ENCODE peak calls at places on chromosome 1, in nine cellular contexts. P is brain microvascular endothelial cell; I is T-cell; S is effector CD4-positive, alpha-beta T cell; M is tibial artery; B is PC-3; L is naive thymus-derived CD4-positive, alpha-beta T cell; V is iris pigment epithelial cell; C is activated CD4-positive, alpha-beta T cell treated with anti-CD3 and anti-CD28 coated beads for 1 hour. J is an unnamed sample.

GRCh38 chr1:113648478-113648877 is 110.8 kb downstream of the PHTF1 start:
- DNase-seq in V (no peak), I (no peak), L (no peak), S (no peak), M (no peak), C (no peak), P (no peak), B (no peak), J (no peak)

GRCh38 chr1:1479547-1480483 is 8.2 kb downstream of the ATAD3B start:
- DNase-seq in L (no peak), V (no peak), I (no peak), S (no peak), P (no peak), C (no peak), M (no peak), B (no peak), J (no peak)

GRCh38 chr1:86706018-86706417 is 1.6 kb downstream of the SH3GLB1 start:
- DNase-seq in B (peak; percentile 27), I (no peak), V (peak; percentile 16), P (no peak), L (no peak), S (no peak), M (no peak), C (no peak), J (no peak)

GRCh38 chr1:18314399-18314798 is 166.3 kb upstream of the KLHDC7A start:
- DNase-seq in I (no peak), C (no peak), S (no peak), V (no peak), P (no peak), B (no peak), L (no peak), M (no peak), J (no peak)

GRCh38 chr1:156498447-156499193 is 2.0 kb downstream of the MEF2D start:
- DNase-seq in V (no peak), L (no peak), I (no peak), M (peak; percentile 85), C (no peak), P (no peak), B (peak; percentile 41), S (no peak), J (no peak)

GRCh38 chr1:247079141-247079874 is 697 bp upstream of the ZNF670 start:
- DNase-seq in L (peak; percentile 9), V (no peak), B (no peak), C (no peak), I (no peak), P (no peak), M (no peak), S (no peak), J (no peak)

GRCh38 chr1:227947425-227947677 is 381 bp downstream of the WNT9A start:
- DNase-seq in S (no peak), L (no peak), C (no peak), I (no peak), P (no peak), M (peak; percentile 56), B (no peak), V (no peak), J (peak; percentile 26)

GRCh38 chr1:245939756-245940345 is 567.2 kb downstream of the SMYD3 start:
- DNase-seq in C (no peak), S (no peak), B (no peak), M (no peak), V (no peak), P (no peak), L (no peak), I (no peak), J (no peak)

GRCh38 chr1:81876901-81877750 is 76.4 kb downstream of the ADGRL2 start:
- DNase-seq in P (peak; percentile 33), L (no peak), C (no peak), S (no peak), M (no peak), V (peak; percentile 67), I (no peak), B (no peak), J (peak; percentile 37)

GRCh38 chr1:55071477-55071876 is 32.1 kb downstream of the PCSK9 start:
- DNase-seq in V (peak; percentile 79), I (no peak), P (peak; percentile 67), M (no peak), L (no peak), S (no peak), C (no peak), B (peak; percentile 74), J (peak; percentile 49)

GRCh38 chr1:166836733-166837132 is 2.5 kb upstream of the POGK start:
- DNase-seq in S (no peak), P (no peak), C (no peak), L (no peak), V (peak; percentile 15), B (peak; percentile 26), I (no peak), M (no peak), J (no peak)

GRCh38 chr1:229410692-229411433 is 23.0 kb downstream of the ACTA1 start:
- DNase-seq in B (peak; percentile 72), V (peak; percentile 27), P (peak; percentile 16), I (no peak), S (no peak), M (peak; percentile 89), C (no peak), L (no peak), J (peak; percentile 71)

GRCh38 chr1:11923827-11924113 is 2.5 kb downstream of the KIAA2013 start:
- DNase-seq in I (no peak), M (no peak), L (no peak), C (no peak), B (no peak), S (no peak), V (no peak), P (no peak), J (no peak)

GRCh38 chr1:94022471-94023189 is 98.3 kb downstream of the ABCA4 start:
- DNase-seq in I (no peak), C (no peak), P (peak; percentile 96), V (peak; percentile 94), M (no peak), B (peak; percentile 60), S (no peak), L (no peak), J (no peak)

GRCh38 chr1:44012411-44012810 is 18.9 kb downstream of the SLC6A9 start:
- DNase-seq in M (no peak), V (no peak), B (peak; percentile 58), C (no peak), L (no peak), P (no peak), I (no peak), S (no peak), J (no peak)

GRCh38 chr1:147337040-147337439 is 94.6 kb downstream of the CHD1L start:
- DNase-seq in I (no peak), C (no peak), B (no peak), M (no peak), S (no peak), L (no peak), V (no peak), P (no peak), J (no peak)

GRCh38 chr1:93525431-93525830 is 77.5 kb downstream of the FNBP1L start:
- DNase-seq in L (no peak), M (no peak), P (no peak), S (no peak), B (no peak), C (no peak), V (no peak), I (no peak), J (no peak)

GRCh38 chr1:8460132-8460544 is 142.2 kb downstream of the SLC45A1 start:
- DNase-seq in M (no peak), B (no peak), I (no peak), L (no peak), C (no peak), P (no peak), S (no peak), V (peak; percentile 40), J (no peak)

GRCh38 chr1:201535778-201536245 is 3.1 kb upstream of the NAV1 start:
- DNase-seq in P (no peak), C (no peak), I (no peak), M (peak; percentile 82), S (no peak), B (no peak), L (no peak), V (no peak), J (no peak)

GRCh38 chr1:46815133-46815532 is 16.3 kb downstream of the CYP4B1 start:
- DNase-seq in S (no peak), M (no peak), C (no peak), P (no peak), I (no peak), B (no peak), L (no peak), V (no peak), J (no peak)

GRCh38 chr1:15426492-15427279 is 11.6 kb upstream of the CTRC start:
- DNase-seq in M (no peak), P (no peak), C (no peak), V (peak; percentile 63), I (no peak), S (no peak), B (peak; percentile 51), L (no peak), J (no peak)

GRCh38 chr1:182644863-182645262 is 39.5 kb downstream of the RGS8 start:
- DNase-seq in V (no peak), L (no peak), B (no peak), S (no peak), C (no peak), M (no peak), I (no peak), P (no peak), J (no peak)

GRCh38 chr1:205971082-205971481 is 27.8 kb upstream of the SLC26A9 start:
- DNase-seq in C (no peak), V (no peak), B (no peak), S (no peak), L (no peak), P (no peak), M (no peak), I (no peak), J (no peak)

GRCh38 chr1:244154882-244155531 is 103.9 kb downstream of the ZBTB18 start:
- DNase-seq in C (no peak), I (no peak), P (no peak), S (no peak), V (no peak), B (no peak), M (no peak), L (no peak), J (no peak)

GRCh38 chr1:23759277-23759676 is 16.0 kb downstream of the ELOA start:
- DNase-seq in I (no peak), P (no peak), S (no peak), L (no peak), B (no peak), V (peak; percentile 49), C (no peak), M (no peak), J (no peak)

GRCh38 chr1:38953433-38953860 is 11.8 kb upstream of the RHBDL2 start:
- DNase-seq in M (no peak), I (no peak), S (no peak), V (peak; percentile 11), L (no peak), P (no peak), C (no peak), B (peak; percentile 44), J (no peak)

GRCh38 chr1:47024138-47024856 is 828 bp downstream of the CYP4X1 start:
- DNase-seq in I (no peak), P (no peak), C (no peak), L (no peak), V (no peak), B (no peak), S (no peak), M (no peak), J (no peak)

GRCh38 chr1:205543351-205544305 is 39.2 kb downstream of the CDK18 start:
- DNase-seq in P (peak; percentile 76), B (peak; percentile 99), C (no peak), I (no peak), M (peak; percentile 89), V (peak; percentile 68), S (no peak), L (peak; percentile 10), J (peak; percentile 83)

GRCh38 chr1:154808909-154809262 is 61.2 kb downstream of the KCNN3 start:
- DNase-seq in M (no peak), S (no peak), V (peak; percentile 6), L (no peak), P (no peak), B (no peak), I (no peak), C (no peak), J (no peak)

GRCh38 chr1:23524163-23524562 is 6.9 kb downstream of the E2F2 start:
- DNase-seq in V (no peak), I (no peak), P (no peak), L (no peak), C (no peak), M (no peak), B (peak; percentile 42), S (no peak), J (no peak)

GRCh38 chr1:116127848-116128540 is 16.8 kb downstream of the MAB21L3 start:
- DNase-seq in P (no peak), L (no peak), I (no peak), S (no peak), C (no peak), B (no peak), V (no peak), M (no peak), J (no peak)